ENCODE peak calls at places on chromosomes 2 and 18, in seven cellular contexts. C, G, H, W, X, F and E are unnamed samples.

GRCh38 chr2:202681688-202682205 is 47.0 kb downstream of the FAM117B start:
- DNase-seq in C (no peak), G (no peak), H (no peak), W (no peak), X (no peak), F (no peak), E (no peak)

GRCh38 chr2:235543126-235543750 is 49.4 kb downstream of the AGAP1 start:
- DNase-seq in C (peak), G (peak), H (no peak), W (no peak), X (no peak), F (peak), E (no peak)

GRCh38 chr2:134220525-134220924 is 33.3 kb upstream of the MGAT5 start:
- DNase-seq in C (no peak), G (peak), H (no peak), W (no peak), X (no peak), F (no peak), E (no peak)

GRCh38 chr2:23495661-23496114 is 110.7 kb downstream of the KLHL29 start:
- DNase-seq in C (no peak), G (peak), H (no peak), W (no peak), X (no peak), F (no peak), E (no peak)

GRCh38 chr18:6929370-6930102 is 188.1 kb downstream of the LAMA1 start:
- DNase-seq in C (no peak), G (no peak), H (no peak), W (peak), X (no peak), F (no peak), E (no peak)

GRCh38 chr18:40215981-40216380 is 1739.1 kb upstream of the PIK3C3 start:
- DNase-seq in C (no peak), G (no peak), H (no peak), W (no peak), X (no peak), F (no peak), E (no peak)

GRCh38 chr18:23992119-23992940 is 22.2 kb upstream of the TTC39C start:
- DNase-seq in C (peak), G (peak), H (peak), W (no peak), X (no peak), F (no peak), E (no peak)

GRCh38 chr2:28380185-28380584 is 12.5 kb upstream of the FOSL2 start:
- DNase-seq in C (no peak), G (no peak), H (no peak), W (no peak), X (no peak), F (no peak), E (no peak)

GRCh38 chr2:47741101-47741500 is 41.8 kb upstream of the MSH6 start:
- DNase-seq in C (no peak), G (no peak), H (no peak), W (no peak), X (no peak), F (no peak), E (no peak)

GRCh38 chr2:158079672-158080071 is 22.0 kb upstream of the UPP2 start:
- DNase-seq in C (no peak), G (peak), H (peak), W (no peak), X (no peak), F (no peak), E (no peak)

GRCh38 chr18:69992776-69993175 is 45.1 kb upstream of the CD226 start:
- DNase-seq in C (no peak), G (no peak), H (peak), W (no peak), X (no peak), F (no peak), E (no peak)

GRCh38 chr18:48892146-48892855 is 58.5 kb downstream of the SMAD7 start:
- DNase-seq in C (no peak), G (no peak), H (no peak), W (no peak), X (no peak), F (no peak), E (no peak)

GRCh38 chr2:194176134-194176533 is 1480.9 kb upstream of the SLC39A10 start:
- DNase-seq in C (no peak), G (no peak), H (no peak), W (peak), X (no peak), F (no peak), E (no peak)

GRCh38 chr2:196131949-196132925 is 39.1 kb downstream of the STK17B start:
- DNase-seq in C (no peak), G (no peak), H (no peak), W (no peak), X (peak), F (no peak), E (no peak)

GRCh38 chr2:96103388-96103705 is 13.0 kb downstream of the ADRA2B start:
- DNase-seq in C (no peak), G (no peak), H (no peak), W (peak), X (no peak), F (no peak), E (peak)

GRCh38 chr2:86436328-86436727 is 4.8 kb upstream of the KDM3A start:
- DNase-seq in C (no peak), G (no peak), H (no peak), W (no peak), X (no peak), F (no peak), E (no peak)

GRCh38 chr18:9613550-9614400 is 584 bp downstream of the PPP4R1 start:
- DNase-seq in C (no peak), G (peak), H (peak), W (peak), X (peak), F (peak), E (peak)

GRCh38 chr2:95300391-95300938 is 3.3 kb downstream of the KCNIP3 start:
- DNase-seq in C (no peak), G (no peak), H (no peak), W (no peak), X (no peak), F (no peak), E (no peak)

GRCh38 chr2:125644257-125644656 is 1011.7 kb upstream of the GYPC start:
- DNase-seq in C (no peak), G (no peak), H (no peak), W (no peak), X (no peak), F (no peak), E (no peak)